ENCODE peak calls at places on chromosomes 6 and 20, in nine cellular contexts. One of them, this sample, is unnamed.

GRCh38 chr20:31517373-31517772 is 3.1 kb downstream of the HM13 start:
- DNase-seq in testis: peak
- DNase-seq in fibroblast of pulmonary artery: peak
- DNase-seq in left lung: no peak
- DNase-seq in CD8-positive, alpha-beta T cell: no peak
- DNase-seq in astrocyte of the cerebellum: peak
- DNase-seq in astrocyte of the spinal cord: peak
- DNase-seq in stomach: peak
- DNase-seq in Panc1: no peak
- DNase-seq in this sample: peak

GRCh38 chr20:9139106-9139808 is 70.4 kb downstream of the PLCB4 start:
- DNase-seq in left lung: no peak
- DNase-seq in stomach: no peak
- DNase-seq in Panc1: no peak
- DNase-seq in astrocyte of the spinal cord: no peak
- DNase-seq in astrocyte of the cerebellum: no peak
- DNase-seq in fibroblast of pulmonary artery: no peak
- DNase-seq in testis: no peak
- DNase-seq in CD8-positive, alpha-beta T cell: no peak
- DNase-seq in this sample: no peak

GRCh38 chr6:41239467-41240159 is 11.5 kb downstream of the TREML4 start:
- DNase-seq in testis: no peak
- DNase-seq in CD8-positive, alpha-beta T cell: no peak
- DNase-seq in Panc1: no peak
- DNase-seq in left lung: no peak
- DNase-seq in stomach: no peak
- DNase-seq in astrocyte of the spinal cord: no peak
- DNase-seq in astrocyte of the cerebellum: no peak
- DNase-seq in fibroblast of pulmonary artery: no peak
- DNase-seq in this sample: no peak

GRCh38 chr20:48531505-48531904 is 296.3 kb downstream of the PREX1 start:
- DNase-seq in testis: no peak
- DNase-seq in astrocyte of the cerebellum: no peak
- DNase-seq in CD8-positive, alpha-beta T cell: no peak
- DNase-seq in left lung: no peak
- DNase-seq in astrocyte of the spinal cord: no peak
- DNase-seq in stomach: no peak
- DNase-seq in Panc1: no peak
- DNase-seq in fibroblast of pulmonary artery: no peak
- DNase-seq in this sample: no peak

GRCh38 chr6:34585512-34586045 is 29.4 kb upstream of the SPDEF start:
- DNase-seq in testis: no peak
- DNase-seq in left lung: no peak
- DNase-seq in CD8-positive, alpha-beta T cell: no peak
- DNase-seq in stomach: no peak
- DNase-seq in Panc1: no peak
- DNase-seq in astrocyte of the spinal cord: no peak
- DNase-seq in fibroblast of pulmonary artery: peak
- DNase-seq in astrocyte of the cerebellum: peak
- DNase-seq in this sample: peak

GRCh38 chr20:26135325-26136110 is 438.9 kb upstream of the ZNF337 start:
- DNase-seq in CD8-positive, alpha-beta T cell: no peak
- DNase-seq in Panc1: no peak
- DNase-seq in left lung: no peak
- DNase-seq in stomach: no peak
- DNase-seq in fibroblast of pulmonary artery: no peak
- DNase-seq in testis: peak
- DNase-seq in astrocyte of the cerebellum: no peak
- DNase-seq in astrocyte of the spinal cord: no peak
- DNase-seq in this sample: no peak

GRCh38 chr6:104908431-104909139 is 48.3 kb upstream of the LIN28B start:
- DNase-seq in testis: no peak
- DNase-seq in CD8-positive, alpha-beta T cell: no peak
- DNase-seq in stomach: no peak
- DNase-seq in left lung: no peak
- DNase-seq in fibroblast of pulmonary artery: no peak
- DNase-seq in astrocyte of the spinal cord: no peak
- DNase-seq in astrocyte of the cerebellum: no peak
- DNase-seq in Panc1: no peak
- DNase-seq in this sample: no peak

GRCh38 chr20:22431419-22431818 is 153.0 kb downstream of the FOXA2 start:
- DNase-seq in fibroblast of pulmonary artery: no peak
- DNase-seq in CD8-positive, alpha-beta T cell: no peak
- DNase-seq in astrocyte of the spinal cord: no peak
- DNase-seq in Panc1: no peak
- DNase-seq in testis: no peak
- DNase-seq in astrocyte of the cerebellum: no peak
- DNase-seq in left lung: no peak
- DNase-seq in stomach: no peak
- DNase-seq in this sample: no peak

GRCh38 chr20:38685853-38686473 is 38.3 kb upstream of the SLC32A1 start:
- DNase-seq in astrocyte of the spinal cord: peak
- DNase-seq in Panc1: no peak
- DNase-seq in fibroblast of pulmonary artery: peak
- DNase-seq in CD8-positive, alpha-beta T cell: no peak
- DNase-seq in left lung: no peak
- DNase-seq in stomach: peak
- DNase-seq in testis: peak
- DNase-seq in astrocyte of the cerebellum: peak
- DNase-seq in this sample: no peak

GRCh38 chr6:154766288-154766687 is 33.1 kb downstream of the SCAF8 start:
- DNase-seq in astrocyte of the spinal cord: no peak
- DNase-seq in astrocyte of the cerebellum: no peak
- DNase-seq in Panc1: no peak
- DNase-seq in stomach: no peak
- DNase-seq in testis: no peak
- DNase-seq in left lung: no peak
- DNase-seq in fibroblast of pulmonary artery: no peak
- DNase-seq in CD8-positive, alpha-beta T cell: no peak
- DNase-seq in this sample: no peak

GRCh38 chr6:13653296-13653695 is 38.2 kb downstream of the NOL7 start:
- DNase-seq in CD8-positive, alpha-beta T cell: no peak
- DNase-seq in astrocyte of the spinal cord: peak
- DNase-seq in fibroblast of pulmonary artery: peak
- DNase-seq in Panc1: no peak
- DNase-seq in astrocyte of the cerebellum: no peak
- DNase-seq in left lung: no peak
- DNase-seq in testis: no peak
- DNase-seq in stomach: no peak
- DNase-seq in this sample: no peak

GRCh38 chr6:104887350-104887749 is 27.6 kb upstream of the HACE1 start:
- DNase-seq in testis: peak
- DNase-seq in stomach: no peak
- DNase-seq in left lung: no peak
- DNase-seq in astrocyte of the spinal cord: peak
- DNase-seq in astrocyte of the cerebellum: peak
- DNase-seq in fibroblast of pulmonary artery: peak
- DNase-seq in CD8-positive, alpha-beta T cell: no peak
- DNase-seq in Panc1: no peak
- DNase-seq in this sample: no peak

GRCh38 chr6:45512594-45512993 is 134.9 kb upstream of the SUPT3H start:
- DNase-seq in fibroblast of pulmonary artery: no peak
- DNase-seq in left lung: no peak
- DNase-seq in astrocyte of the spinal cord: no peak
- DNase-seq in testis: no peak
- DNase-seq in Panc1: no peak
- DNase-seq in astrocyte of the cerebellum: no peak
- DNase-seq in stomach: no peak
- DNase-seq in CD8-positive, alpha-beta T cell: no peak
- DNase-seq in this sample: no peak

GRCh38 chr6:32411943-32412342 is 5.0 kb upstream of the BTNL2 start:
- DNase-seq in fibroblast of pulmonary artery: no peak
- DNase-seq in Panc1: no peak
- DNase-seq in testis: no peak
- DNase-seq in left lung: no peak
- DNase-seq in CD8-positive, alpha-beta T cell: no peak
- DNase-seq in astrocyte of the cerebellum: no peak
- DNase-seq in astrocyte of the spinal cord: no peak
- DNase-seq in stomach: no peak
- DNase-seq in this sample: no peak

GRCh38 chr20:24951536-24952047 is 2.5 kb downstream of the CST7 start:
- DNase-seq in left lung: no peak
- DNase-seq in testis: no peak
- DNase-seq in fibroblast of pulmonary artery: no peak
- DNase-seq in CD8-positive, alpha-beta T cell: no peak
- DNase-seq in stomach: peak
- DNase-seq in astrocyte of the cerebellum: no peak
- DNase-seq in astrocyte of the spinal cord: no peak
- DNase-seq in Panc1: no peak
- DNase-seq in this sample: no peak

GRCh38 chr20:61643631-61644386 is 391.7 kb downstream of the CDH4 start:
- DNase-seq in CD8-positive, alpha-beta T cell: no peak
- DNase-seq in stomach: no peak
- DNase-seq in left lung: no peak
- DNase-seq in Panc1: no peak
- DNase-seq in fibroblast of pulmonary artery: no peak
- DNase-seq in astrocyte of the cerebellum: no peak
- DNase-seq in testis: peak
- DNase-seq in astrocyte of the spinal cord: no peak
- DNase-seq in this sample: no peak

GRCh38 chr6:156752666-156753301 is 24.4 kb upstream of the ARID1B start:
- DNase-seq in fibroblast of pulmonary artery: no peak
- DNase-seq in Panc1: peak
- DNase-seq in CD8-positive, alpha-beta T cell: no peak
- DNase-seq in astrocyte of the cerebellum: no peak
- DNase-seq in stomach: peak
- DNase-seq in testis: peak
- DNase-seq in astrocyte of the spinal cord: no peak
- DNase-seq in left lung: no peak
- DNase-seq in this sample: no peak

GRCh38 chr20:50865114-50865513 is 66.1 kb downstream of the ADNP start:
- DNase-seq in astrocyte of the spinal cord: no peak
- DNase-seq in astrocyte of the cerebellum: no peak
- DNase-seq in CD8-positive, alpha-beta T cell: no peak
- DNase-seq in fibroblast of pulmonary artery: no peak
- DNase-seq in left lung: peak
- DNase-seq in stomach: no peak
- DNase-seq in testis: no peak
- DNase-seq in Panc1: no peak
- DNase-seq in this sample: no peak

GRCh38 chr6:166032366-166033171 is 135.1 kb downstream of the TBXT start:
- DNase-seq in fibroblast of pulmonary artery: peak
- DNase-seq in astrocyte of the cerebellum: peak
- DNase-seq in stomach: no peak
- DNase-seq in Panc1: peak
- DNase-seq in CD8-positive, alpha-beta T cell: no peak
- DNase-seq in testis: peak
- DNase-seq in left lung: no peak
- DNase-seq in astrocyte of the spinal cord: peak
- DNase-seq in this sample: peak
- TF ChIP-seq CTCF in fibroblast of pulmonary artery: peak
- TF ChIP-seq CTCF in astrocyte of the cerebellum: peak
- TF ChIP-seq CTCF in stomach: no peak
- TF ChIP-seq CTCF in Panc1: peak
- TF ChIP-seq CTCF in CD8-positive, alpha-beta T cell: no peak
- TF ChIP-seq CTCF in testis: peak
- TF ChIP-seq CTCF in left lung: no peak
- TF ChIP-seq CTCF in astrocyte of the spinal cord: peak
- TF ChIP-seq CTCF in this sample: peak

DNA sequence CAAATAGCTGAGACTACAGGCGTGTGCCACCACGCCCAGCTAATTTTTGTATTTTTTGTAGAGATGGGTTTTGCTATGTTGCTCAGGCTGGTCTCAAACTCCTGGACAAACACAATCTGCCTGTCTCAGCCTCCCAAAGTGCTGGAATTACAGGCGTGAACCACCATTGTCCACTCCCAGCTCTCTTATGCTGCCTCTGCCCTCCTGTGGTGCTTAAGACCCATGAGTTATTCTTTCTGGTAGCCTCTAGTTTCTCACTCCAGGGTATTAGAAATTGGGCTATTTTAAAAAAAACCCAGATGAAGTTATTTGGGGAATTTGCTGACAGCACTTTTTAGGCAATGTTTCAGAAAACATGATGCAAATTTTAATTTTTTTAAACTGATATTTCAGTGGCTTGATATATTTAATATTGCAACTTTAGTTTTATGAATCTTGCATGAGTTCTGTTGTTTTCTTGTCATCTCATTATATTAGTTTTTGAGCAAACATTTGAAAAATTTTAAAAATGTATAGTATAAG is 114.0 kb upstream of the FOXO3 start:
- DNase-seq in astrocyte of the cerebellum: no peak
- DNase-seq in astrocyte of the spinal cord: no peak
- DNase-seq in Panc1: no peak
- DNase-seq in CD8-positive, alpha-beta T cell: no peak
- DNase-seq in fibroblast of pulmonary artery: no peak
- DNase-seq in stomach: no peak
- DNase-seq in testis: no peak
- DNase-seq in left lung: no peak
- DNase-seq in this sample: no peak
- TF ChIP-seq CTCF in astrocyte of the cerebellum: no peak
- TF ChIP-seq CTCF in astrocyte of the spinal cord: no peak
- TF ChIP-seq CTCF in Panc1: peak
- TF ChIP-seq CTCF in CD8-positive, alpha-beta T cell: no peak
- TF ChIP-seq CTCF in fibroblast of pulmonary artery: no peak
- TF ChIP-seq CTCF in stomach: no peak
- TF ChIP-seq CTCF in testis: no peak
- TF ChIP-seq CTCF in left lung: no peak
- TF ChIP-seq CTCF in this sample: no peak

DNA sequence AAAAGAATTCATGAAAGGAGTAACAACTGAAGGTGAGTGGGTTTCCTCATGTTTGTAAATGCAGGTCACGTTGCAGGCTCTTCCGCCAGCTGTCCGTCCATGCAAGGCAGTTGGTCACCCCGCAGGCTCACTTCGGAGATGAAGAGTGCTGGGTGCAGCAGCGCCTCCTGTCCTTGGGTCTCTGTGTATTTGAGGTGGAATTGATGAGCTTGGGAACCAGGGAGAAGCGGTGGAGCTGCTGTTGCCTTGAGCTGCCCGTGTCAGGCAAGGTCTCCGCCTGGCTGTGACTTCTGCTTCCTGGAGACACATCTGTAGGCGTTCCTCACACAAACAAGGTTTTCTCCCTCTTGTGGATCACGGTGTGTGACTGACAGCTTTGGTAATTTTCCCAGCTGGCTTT is 2.6 kb upstream of the SLC17A9 start:
- DNase-seq in CD8-positive, alpha-beta T cell: no peak
- DNase-seq in fibroblast of pulmonary artery: no peak
- DNase-seq in astrocyte of the cerebellum: no peak
- DNase-seq in left lung: no peak
- DNase-seq in stomach: no peak
- DNase-seq in Panc1: no peak
- DNase-seq in astrocyte of the spinal cord: no peak
- DNase-seq in testis: no peak
- DNase-seq in this sample: no peak
- TF ChIP-seq CTCF in CD8-positive, alpha-beta T cell: no peak
- TF ChIP-seq CTCF in fibroblast of pulmonary artery: no peak
- TF ChIP-seq CTCF in astrocyte of the cerebellum: no peak
- TF ChIP-seq CTCF in left lung: no peak
- TF ChIP-seq CTCF in stomach: no peak
- TF ChIP-seq CTCF in Panc1: no peak
- TF ChIP-seq CTCF in astrocyte of the spinal cord: no peak
- TF ChIP-seq CTCF in testis: no peak
- TF ChIP-seq CTCF in this sample: no peak

DNA sequence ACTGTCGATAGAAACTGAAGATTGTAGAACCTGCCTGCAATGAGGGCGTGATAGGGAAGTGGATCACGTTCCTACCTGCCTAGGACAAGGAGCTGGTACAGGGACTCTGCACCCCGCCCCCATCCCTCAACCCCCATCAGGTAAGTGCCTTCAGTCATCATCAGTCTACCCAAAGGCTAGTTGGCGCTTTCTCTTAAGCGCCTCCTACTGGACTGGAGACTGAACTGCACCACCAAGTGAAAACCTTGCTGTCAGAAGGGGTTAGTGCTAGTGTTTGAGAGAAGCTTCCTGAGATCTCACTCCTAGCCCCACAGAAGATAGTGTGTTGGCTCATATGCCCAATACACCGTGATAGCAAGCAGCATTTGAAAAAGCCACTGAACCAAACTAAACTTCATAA is 706.5 kb upstream of the MAN1A1 start:
- DNase-seq in CD8-positive, alpha-beta T cell: no peak
- DNase-seq in Panc1: peak
- DNase-seq in stomach: no peak
- DNase-seq in testis: peak
- DNase-seq in astrocyte of the cerebellum: no peak
- DNase-seq in left lung: no peak
- DNase-seq in astrocyte of the spinal cord: no peak
- DNase-seq in fibroblast of pulmonary artery: no peak
- DNase-seq in this sample: no peak
- TF ChIP-seq CTCF in CD8-positive, alpha-beta T cell: no peak
- TF ChIP-seq CTCF in Panc1: peak
- TF ChIP-seq CTCF in stomach: no peak
- TF ChIP-seq CTCF in testis: peak
- TF ChIP-seq CTCF in astrocyte of the cerebellum: peak
- TF ChIP-seq CTCF in left lung: no peak
- TF ChIP-seq CTCF in astrocyte of the spinal cord: peak
- TF ChIP-seq CTCF in fibroblast of pulmonary artery: peak
- TF ChIP-seq CTCF in this sample: peak